ENCODE peak calls at places on chromosomes 7 and 10, in eight cellular contexts. T, G, S, W, V, C, A and H are unnamed samples.

GRCh38 chr7:41956276-41956675 is 253.4 kb upstream of the INHBA start:
- DNase-seq in T (no peak), G (no peak), S (no peak), W (no peak), V (no peak), C (no peak), A (no peak), H (no peak)

GRCh38 chr10:37856881-37857286 is 526 bp downstream of the ZNF248 start:
- DNase-seq in T (peak; percentile 60), G (no peak), S (no peak), W (no peak), V (no peak), C (peak; percentile 10), A (no peak), H (peak; percentile 13)

GRCh38 chr7:151798851-151799428 is 78.0 kb downstream of the PRKAG2 start:
- DNase-seq in T (no peak), G (no peak), S (no peak), W (no peak), V (no peak), C (no peak), A (no peak), H (no peak)

GRCh38 chr10:82861889-82862288 is 986.9 kb downstream of the NRG3 start:
- DNase-seq in T (no peak), G (no peak), S (no peak), W (no peak), V (no peak), C (no peak), A (no peak), H (no peak)

GRCh38 chr7:122803323-122803722 is 82.9 kb downstream of the CADPS2 start:
- DNase-seq in T (peak; percentile 79), G (no peak), S (no peak), W (no peak), V (peak; percentile 33), C (peak; percentile 20), A (no peak), H (no peak)

GRCh38 chr7:73715648-73716317 is 3.7 kb downstream of the STX1A start:
- DNase-seq in T (peak; percentile 97), G (peak; percentile 95), S (peak; percentile 87), W (peak; percentile 71), V (peak; percentile 97), C (no peak), A (peak; percentile 99), H (peak; percentile 87)

GRCh38 chr10:43061331-43061730 is 15.5 kb upstream of the RET start:
- DNase-seq in T (no peak), G (no peak), S (no peak), W (no peak), V (no peak), C (no peak), A (no peak), H (no peak)

GRCh38 chr10:92590623-92591549 is 2.0 kb upstream of the KIF11 start:
- DNase-seq in T (peak; percentile 79), G (peak; percentile 72), S (no peak), W (no peak), V (no peak), C (peak; percentile 30), A (no peak), H (peak; percentile 56)

GRCh38 chr7:45074738-45075644 is 13.8 kb downstream of the NACAD start:
- DNase-seq in T (no peak), G (no peak), S (no peak), W (no peak), V (no peak), C (no peak), A (no peak), H (no peak)

GRCh38 chr7:38318803-38319416 is 45.5 kb upstream of the TARP start:
- DNase-seq in T (peak; percentile 83), G (peak; percentile 81), S (peak; percentile 48), W (peak; percentile 77), V (peak; percentile 64), C (no peak), A (peak; percentile 45), H (peak; percentile 53)